ENCODE peak calls at places on chromosomes 1 and 21, in seven cellular contexts. One of them, this sample, is unnamed.

GRCh38 chr1:1197551-1198422 is 8.6 kb downstream of the TNFRSF18 start:
- DNase-seq in iris pigment epithelial cell: no peak
- DNase-seq in Kasumi-1: no peak
- DNase-seq in CD8-positive, alpha-beta memory T cell: peak
- DNase-seq in T-helper 17 cell: no peak
- DNase-seq in smooth muscle cell of the brain vasculature: no peak
- DNase-seq in GM20000: no peak
- DNase-seq in this sample: no peak

GRCh38 chr1:204503122-204503912 is 8.7 kb upstream of the PIK3C2B start:
- DNase-seq in iris pigment epithelial cell: peak
- DNase-seq in GM20000: no peak
- DNase-seq in T-helper 17 cell: no peak
- DNase-seq in Kasumi-1: peak
- DNase-seq in CD8-positive, alpha-beta memory T cell: no peak
- DNase-seq in smooth muscle cell of the brain vasculature: no peak
- DNase-seq in this sample: no peak

GRCh38 chr1:117371436-117372151 is 4.3 kb downstream of the MAN1A2 start:
- DNase-seq in smooth muscle cell of the brain vasculature: no peak
- DNase-seq in iris pigment epithelial cell: peak
- DNase-seq in GM20000: no peak
- DNase-seq in T-helper 17 cell: no peak
- DNase-seq in Kasumi-1: no peak
- DNase-seq in CD8-positive, alpha-beta memory T cell: no peak
- DNase-seq in this sample: no peak

GRCh38 chr1:53651356-53651755 is 87.6 kb downstream of the GLIS1 start:
- DNase-seq in GM20000: no peak
- DNase-seq in Kasumi-1: no peak
- DNase-seq in iris pigment epithelial cell: no peak
- DNase-seq in T-helper 17 cell: no peak
- DNase-seq in smooth muscle cell of the brain vasculature: no peak
- DNase-seq in CD8-positive, alpha-beta memory T cell: no peak
- DNase-seq in this sample: no peak

GRCh38 chr21:38503588-38503987 is 5.3 kb upstream of the ERG start:
- DNase-seq in CD8-positive, alpha-beta memory T cell: no peak
- DNase-seq in T-helper 17 cell: no peak
- DNase-seq in iris pigment epithelial cell: peak
- DNase-seq in GM20000: no peak
- DNase-seq in Kasumi-1: no peak
- DNase-seq in smooth muscle cell of the brain vasculature: no peak
- DNase-seq in this sample: peak

GRCh38 chr21:44982558-44983244 is 42.9 kb downstream of the SLX9 start:
- DNase-seq in CD8-positive, alpha-beta memory T cell: no peak
- DNase-seq in iris pigment epithelial cell: peak
- DNase-seq in smooth muscle cell of the brain vasculature: no peak
- DNase-seq in T-helper 17 cell: no peak
- DNase-seq in Kasumi-1: no peak
- DNase-seq in GM20000: no peak
- DNase-seq in this sample: no peak

GRCh38 chr1:239247299-239247698 is 139.1 kb upstream of the CHRM3 start:
- DNase-seq in Kasumi-1: no peak
- DNase-seq in iris pigment epithelial cell: peak
- DNase-seq in smooth muscle cell of the brain vasculature: no peak
- DNase-seq in T-helper 17 cell: no peak
- DNase-seq in CD8-positive, alpha-beta memory T cell: no peak
- DNase-seq in GM20000: no peak
- DNase-seq in this sample: no peak

GRCh38 chr1:41844255-41844654 is 74.5 kb downstream of the HIVEP3 start:
- DNase-seq in smooth muscle cell of the brain vasculature: no peak
- DNase-seq in CD8-positive, alpha-beta memory T cell: no peak
- DNase-seq in GM20000: no peak
- DNase-seq in Kasumi-1: no peak
- DNase-seq in T-helper 17 cell: no peak
- DNase-seq in iris pigment epithelial cell: no peak
- DNase-seq in this sample: no peak

GRCh38 chr1:116934586-116935207 is 25.0 kb downstream of the PTGFRN start:
- DNase-seq in smooth muscle cell of the brain vasculature: no peak
- DNase-seq in Kasumi-1: peak
- DNase-seq in T-helper 17 cell: no peak
- DNase-seq in CD8-positive, alpha-beta memory T cell: no peak
- DNase-seq in GM20000: peak
- DNase-seq in iris pigment epithelial cell: no peak
- DNase-seq in this sample: no peak

GRCh38 chr1:226677121-226678020 is 61.7 kb downstream of the ITPKB start:
- DNase-seq in GM20000: no peak
- DNase-seq in T-helper 17 cell: peak
- DNase-seq in smooth muscle cell of the brain vasculature: no peak
- DNase-seq in iris pigment epithelial cell: peak
- DNase-seq in Kasumi-1: peak
- DNase-seq in CD8-positive, alpha-beta memory T cell: peak
- DNase-seq in this sample: no peak

GRCh38 chr1:56313560-56313959 is 265.8 kb downstream of the PLPP3 start:
- DNase-seq in CD8-positive, alpha-beta memory T cell: no peak
- DNase-seq in smooth muscle cell of the brain vasculature: no peak
- DNase-seq in GM20000: no peak
- DNase-seq in Kasumi-1: no peak
- DNase-seq in iris pigment epithelial cell: no peak
- DNase-seq in T-helper 17 cell: no peak
- DNase-seq in this sample: no peak

GRCh38 chr21:35578350-35578782 is 482.0 kb downstream of the SETD4 start:
- DNase-seq in T-helper 17 cell: no peak
- DNase-seq in GM20000: no peak
- DNase-seq in Kasumi-1: no peak
- DNase-seq in iris pigment epithelial cell: peak
- DNase-seq in CD8-positive, alpha-beta memory T cell: no peak
- DNase-seq in smooth muscle cell of the brain vasculature: no peak
- DNase-seq in this sample: peak

GRCh38 chr1:47931395-47931794 is 65.8 kb downstream of the TRABD2B start:
- DNase-seq in CD8-positive, alpha-beta memory T cell: no peak
- DNase-seq in smooth muscle cell of the brain vasculature: no peak
- DNase-seq in iris pigment epithelial cell: no peak
- DNase-seq in GM20000: no peak
- DNase-seq in T-helper 17 cell: no peak
- DNase-seq in Kasumi-1: no peak
- DNase-seq in this sample: no peak

GRCh38 chr1:16156848-16157495 is 1.1 kb upstream of the EPHA2 start:
- DNase-seq in T-helper 17 cell: no peak
- DNase-seq in Kasumi-1: no peak
- DNase-seq in smooth muscle cell of the brain vasculature: no peak
- DNase-seq in GM20000: no peak
- DNase-seq in CD8-positive, alpha-beta memory T cell: no peak
- DNase-seq in iris pigment epithelial cell: peak
- DNase-seq in this sample: no peak

GRCh38 chr1:85495556-85495955 is 30.6 kb upstream of the DDAH1 start:
- DNase-seq in iris pigment epithelial cell: peak
- DNase-seq in CD8-positive, alpha-beta memory T cell: no peak
- DNase-seq in T-helper 17 cell: no peak
- DNase-seq in Kasumi-1: no peak
- DNase-seq in GM20000: no peak
- DNase-seq in smooth muscle cell of the brain vasculature: no peak
- DNase-seq in this sample: no peak

GRCh38 chr1:207959141-207959825 is 48.4 kb upstream of the CD34 start:
- DNase-seq in Kasumi-1: no peak
- DNase-seq in iris pigment epithelial cell: peak
- DNase-seq in GM20000: peak
- DNase-seq in CD8-positive, alpha-beta memory T cell: no peak
- DNase-seq in smooth muscle cell of the brain vasculature: no peak
- DNase-seq in T-helper 17 cell: no peak
- DNase-seq in this sample: no peak

GRCh38 chr1:21668232-21669032 is 725 bp downstream of the RAP1GAP start:
- DNase-seq in Kasumi-1: no peak
- DNase-seq in iris pigment epithelial cell: no peak
- DNase-seq in CD8-positive, alpha-beta memory T cell: no peak
- DNase-seq in T-helper 17 cell: no peak
- DNase-seq in smooth muscle cell of the brain vasculature: no peak
- DNase-seq in GM20000: peak
- DNase-seq in this sample: no peak

GRCh38 chr21:36479415-36480402 is at the start of gene CLDN14:
- DNase-seq in iris pigment epithelial cell: peak
- DNase-seq in smooth muscle cell of the brain vasculature: no peak
- DNase-seq in T-helper 17 cell: no peak
- DNase-seq in CD8-positive, alpha-beta memory T cell: no peak
- DNase-seq in Kasumi-1: no peak
- DNase-seq in GM20000: no peak
- DNase-seq in this sample: no peak